ENCODE peak calls at places on chromosomes 5 and 9, in seven cellular contexts. M is hepatocyte, Q is fibroblast of lung, V is neuronal stem cell, J is astrocyte, N is keratinocyte, A is HCT116. F is an unnamed sample.

GRCh38 chr5:69485471-69485870 is 7.1 kb upstream of the OCLN start:
- DNase-seq in M (no peak), Q (no peak), V (no peak), J (no peak), N (no peak), A (no peak), F (no peak)

GRCh38 chr5:127804886-127805426 is 101.8 kb downstream of the CCDC192 start:
- DNase-seq in M (no peak), Q (no peak), V (no peak), J (peak; percentile 12), N (peak; percentile 49), A (no peak), F (no peak)

GRCh38 chr5:177550120-177550519 is 4.2 kb downstream of the FAM193B start:
- DNase-seq in M (no peak), Q (no peak), V (no peak), J (no peak), N (no peak), A (no peak), F (no peak)

GRCh38 chr9:113464286-113464660 is 746 bp downstream of the RGS3 start:
- DNase-seq in M (no peak), Q (no peak), V (no peak), J (no peak), N (no peak), A (no peak), F (no peak)

GRCh38 chr9:130522233-130522808 is 57.1 kb upstream of the FUBP3 start:
- DNase-seq in M (no peak), Q (no peak), V (no peak), J (no peak), N (no peak), A (no peak), F (no peak)

GRCh38 chr9:114655689-114656088 is 1.9 kb downstream of the TEX53 start:
- DNase-seq in M (peak; percentile 21), Q (peak; percentile 40), V (no peak), J (peak; percentile 63), N (no peak), A (no peak), F (no peak)

GRCh38 chr5:159199225-159199624 is 10.1 kb downstream of the RNF145 start:
- DNase-seq in M (no peak), Q (no peak), V (no peak), J (no peak), N (no peak), A (no peak), F (no peak)

GRCh38 chr9:77766587-77766986 is 118.5 kb upstream of the GNA14 start:
- DNase-seq in M (no peak), Q (no peak), V (no peak), J (no peak), N (no peak), A (no peak), F (no peak)

GRCh38 chr5:57202811-57203210 is 29.0 kb downstream of the GPBP1 start:
- DNase-seq in M (no peak), Q (peak; percentile 49), V (no peak), J (no peak), N (no peak), A (no peak), F (no peak)

GRCh38 chr9:89926691-89927220 is 321.9 kb downstream of the GADD45G start:
- DNase-seq in M (peak; percentile 51), Q (peak; percentile 4), V (no peak), J (no peak), N (no peak), A (no peak), F (no peak)

GRCh38 chr5:148979104-148979723 is 83.6 kb downstream of the SH3TC2 start:
- DNase-seq in M (no peak), Q (no peak), V (no peak), J (no peak), N (no peak), A (no peak), F (no peak)

GRCh38 chr5:10563940-10564837 is at the start of gene ANKRD33B:
- DNase-seq in M (peak; percentile 76), Q (peak; percentile 71), V (peak; percentile 77), J (peak; percentile 41), N (no peak), A (no peak), F (peak; percentile 9)

GRCh38 chr5:151745071-151745705 is 13.2 kb downstream of the ATOX1 start:
- DNase-seq in M (no peak), Q (peak; percentile 77), V (no peak), J (peak; percentile 84), N (peak; percentile 95), A (peak; percentile 98), F (no peak)

GRCh38 chr9:120383611-120383998 is 196.4 kb downstream of the CDK5RAP2 start:
- DNase-seq in M (no peak), Q (no peak), V (peak; percentile 5), J (no peak), N (no peak), A (no peak), F (no peak)

GRCh38 chr9:133348763-133349573 is 950 bp downstream of the RPL7A start:
- DNase-seq in M (no peak), Q (no peak), V (no peak), J (no peak), N (no peak), A (no peak), F (no peak)

GRCh38 chr9:133199648-133200321 is 9.3 kb downstream of the OBP2B start:
- DNase-seq in M (no peak), Q (no peak), V (no peak), J (no peak), N (no peak), A (no peak), F (no peak)

GRCh38 chr5:115599502-115599901 is 2.8 kb downstream of the TICAM2 start:
- DNase-seq in M (peak; percentile 25), Q (peak; percentile 78), V (no peak), J (peak; percentile 23), N (no peak), A (no peak), F (no peak)

GRCh38 chr5:54990751-54991349 is 5.5 kb upstream of the ESM1 start:
- DNase-seq in M (no peak), Q (peak; percentile 34), V (no peak), J (peak; percentile 80), N (no peak), A (no peak), F (no peak)

GRCh38 chr5:42242829-42243485 is 180.3 kb upstream of the GHR start:
- DNase-seq in M (no peak), Q (peak; percentile 46), V (no peak), J (no peak), N (no peak), A (no peak), F (no peak)

GRCh38 chr9:588952-589351 is 252.5 kb upstream of the DMRT1 start:
- DNase-seq in M (no peak), Q (no peak), V (no peak), J (no peak), N (no peak), A (no peak), F (no peak)

GRCh38 chr9:35518981-35519679 is 29.2 kb downstream of the RUSC2 start:
- DNase-seq in M (no peak), Q (peak; percentile 13), V (no peak), J (peak; percentile 61), N (no peak), A (no peak), F (no peak)

GRCh38 chr5:173637340-173637739 is 20.9 kb upstream of the BOD1 start:
- DNase-seq in M (no peak), Q (no peak), V (no peak), J (no peak), N (no peak), A (no peak), F (no peak)

GRCh38 chr5:133865113-133865512 is 103.3 kb downstream of the C5orf15 start:
- DNase-seq in M (no peak), Q (no peak), V (no peak), J (no peak), N (no peak), A (no peak), F (no peak)

GRCh38 chr9:128065907-128066712 is 1.0 kb downstream of the NAIF1 start:
- DNase-seq in M (no peak), Q (no peak), V (no peak), J (no peak), N (no peak), A (no peak), F (no peak)
- H2AFZ ChIP-seq in M (no peak overlapping the region), Q (no peak overlapping the region), V (peak overlapping the region; percentile 54), J (no peak overlapping the region), N (no peak overlapping the region), A (no peak overlapping the region), F (no peak overlapping the region)

DNA sequence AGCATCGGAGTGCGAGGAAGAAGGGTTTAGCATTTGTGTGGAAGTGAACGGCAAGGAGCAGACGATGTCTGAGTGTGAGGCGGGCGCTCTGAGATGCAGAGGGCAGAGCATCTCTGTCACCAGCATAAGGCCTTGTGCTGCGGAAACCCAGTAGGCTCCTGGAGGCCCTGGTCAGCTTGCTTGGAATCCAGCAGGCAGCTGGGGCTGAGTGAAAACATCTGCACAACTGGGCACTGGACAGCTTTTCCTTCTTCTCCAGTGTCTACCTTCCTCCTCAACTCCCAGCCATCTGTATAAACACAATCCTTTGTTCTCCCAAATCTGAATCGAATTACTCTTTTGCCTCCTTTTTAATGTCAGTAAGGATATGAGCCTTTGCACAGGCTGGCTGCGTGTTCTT is 72.1 kb downstream of the C7 start:
- DNase-seq in M (no peak), Q (peak; percentile 45), V (no peak), J (no peak), N (no peak), A (no peak), F (no peak)
- H2AFZ ChIP-seq in M (no peak overlapping the region), Q (no peak overlapping the region), V (no peak overlapping the region), J (no peak overlapping the region), N (no peak overlapping the region), A (no peak overlapping the region), F (no peak overlapping the region)

DNA sequence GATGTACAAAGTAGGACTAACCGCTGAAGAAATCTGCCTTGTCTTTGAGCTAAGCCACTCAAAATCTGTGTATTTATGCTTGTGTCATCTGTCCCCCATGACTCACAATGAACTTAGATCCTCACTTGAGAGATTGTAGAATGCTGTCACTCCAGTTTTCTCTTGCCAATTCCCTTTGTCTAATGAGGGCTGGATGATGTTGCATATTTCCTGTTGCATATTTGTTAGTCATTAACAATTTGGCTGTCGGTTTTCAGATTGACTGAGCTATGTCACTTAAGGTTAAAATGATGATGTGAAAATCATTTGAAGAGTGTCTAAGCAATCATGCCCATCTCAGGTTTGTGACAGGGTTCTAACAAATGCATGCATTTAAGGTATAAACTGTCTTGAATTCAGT is 481.7 kb downstream of the CDH10 start:
- DNase-seq in M (peak; percentile 6), Q (no peak), V (no peak), J (no peak), N (no peak), A (no peak), F (no peak)
- H2AFZ ChIP-seq in M (no peak overlapping the region), Q (no peak overlapping the region), V (no peak overlapping the region), J (no peak overlapping the region), N (no peak overlapping the region), A (no peak overlapping the region), F (no peak overlapping the region)

DNA sequence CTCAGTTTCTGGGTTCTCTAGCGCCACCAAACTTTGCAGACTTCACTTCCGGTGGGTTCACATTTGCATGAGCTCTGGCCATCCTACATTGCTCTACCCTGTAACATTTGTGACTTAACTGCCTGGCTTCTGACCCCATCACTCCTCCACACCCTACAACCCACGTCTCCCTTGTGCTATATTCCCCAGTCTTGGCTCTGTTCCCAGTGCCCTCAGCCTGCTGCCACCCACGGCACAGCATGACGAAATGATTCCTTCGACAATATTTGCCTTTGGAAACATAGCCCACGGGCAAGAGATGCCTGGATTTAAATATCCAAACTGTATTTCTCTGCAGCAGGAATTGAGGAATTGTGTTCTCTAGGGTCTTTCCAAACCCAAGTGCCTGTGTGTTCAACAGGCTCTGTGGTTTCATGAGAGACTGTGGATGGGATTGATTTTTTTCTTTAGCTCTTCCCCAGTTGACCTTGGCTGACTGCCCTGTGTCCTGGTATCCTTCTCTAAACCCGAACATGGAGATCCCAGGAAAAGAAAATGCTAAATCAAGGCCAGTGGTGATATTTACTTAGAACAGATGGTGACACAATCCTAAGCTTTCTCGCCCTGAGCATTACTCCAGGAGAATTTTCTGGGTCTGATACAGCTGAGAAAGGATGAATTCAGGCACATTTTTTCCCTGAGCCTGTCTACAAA is 44.4 kb upstream of the GRIA1 start:
- DNase-seq in M (peak; percentile 16), Q (peak; percentile 21), V (no peak), J (no peak), N (no peak), A (no peak), F (no peak)
- H2AFZ ChIP-seq in M (no peak overlapping the region), Q (no peak overlapping the region), V (no peak overlapping the region), J (no peak overlapping the region), N (no peak overlapping the region), A (no peak overlapping the region), F (no peak overlapping the region)